ENCODE peak calls at places on chromosome 2, in five cellular contexts. A, C, W, M and L are unnamed samples.

GRCh38 chr2:185862657-185863398 is 124.2 kb downstream of the FSIP2 start:
- DNase-seq in A (no peak), W (no peak), C (no peak), M (no peak), L (no peak)

GRCh38 chr2:15783489-15783888 is 156.9 kb upstream of the MYCN start:
- DNase-seq in W (no peak), A (no peak), C (no peak), M (no peak), L (no peak)

GRCh38 chr2:151024696-151025095 is 237.0 kb downstream of the RBM43 start:
- DNase-seq in C (no peak), A (no peak), W (no peak), M (no peak), L (no peak)

GRCh38 chr2:112634874-112635157 is 10.9 kb upstream of the SLC20A1 start:
- DNase-seq in C (no peak), W (no peak), M (no peak), A (no peak), L (no peak)

GRCh38 chr2:23924589-23925359 is 2.1 kb downstream of the ATAD2B start:
- DNase-seq in W (no peak), M (peak), C (no peak), A (no peak), L (no peak)

GRCh38 chr2:127324635-127325034 is 30.7 kb upstream of the ERCC3 start:
- DNase-seq in M (peak), C (peak), A (no peak), W (no peak), L (peak)

GRCh38 chr2:211495339-211495738 is 938.9 kb downstream of the CPS1 start:
- DNase-seq in C (no peak), W (no peak), M (no peak), A (no peak), L (no peak)

GRCh38 chr2:199589303-199589702 is 131.6 kb upstream of the SATB2 start:
- DNase-seq in C (no peak), A (no peak), W (no peak), M (no peak), L (no peak)

GRCh38 chr2:67085146-67085545 is 312.0 kb upstream of the ETAA1 start:
- DNase-seq in W (no peak), A (no peak), M (no peak), C (no peak), L (no peak)

GRCh38 chr2:197803033-197803444 is 1.4 kb upstream of the PLCL1 start:
- DNase-seq in C (peak), W (no peak), A (peak), M (peak), L (peak)